ENCODE peak calls at places on chromosome 6, in five cellular contexts. V is transverse colon, H is Panc1, Y is aorta, P is tibial artery. C is an unnamed sample.

GRCh38 chr6:151616600-151616999 is 122.8 kb downstream of the CCDC170 start:
- DNase-seq in Y (no peak), V (no peak), H (no peak), P (no peak), C (no peak)

GRCh38 chr6:157982297-157982579 is 575 bp downstream of the SYNJ2 start:
- DNase-seq in P (no peak), Y (peak; percentile 82), H (no peak), V (peak; percentile 68), C (no peak)

GRCh38 chr6:9540534-9541126 is 874.2 kb downstream of the TFAP2A start:
- DNase-seq in V (no peak), P (no peak), Y (no peak), H (no peak), C (no peak)

GRCh38 chr6:10355115-10355702 is 59.7 kb downstream of the TFAP2A start:
- DNase-seq in Y (no peak), H (no peak), P (no peak), V (no peak), C (no peak)

GRCh38 chr6:116008470-116009229 is 52.0 kb downstream of the FRK start:
- DNase-seq in P (no peak), Y (no peak), H (peak; percentile 68), V (no peak), C (no peak)

GRCh38 chr6:73580247-73581149 is 59.7 kb upstream of the EEF1A1 start:
- DNase-seq in Y (peak; percentile 96), P (peak; percentile 83), V (peak; percentile 76), H (peak; percentile 98), C (peak; percentile 78)

GRCh38 chr6:155528982-155529453 is 73.4 kb upstream of the NOX3 start:
- DNase-seq in V (no peak), Y (no peak), H (no peak), P (peak; percentile 39), C (no peak)

GRCh38 chr6:43115365-43115764 is 39.3 kb downstream of the PTK7 start:
- DNase-seq in P (no peak), V (no peak), H (no peak), Y (peak; percentile 23), C (no peak)

GRCh38 chr6:81362246-81362645 is 390.2 kb downstream of the TENT5A start:
- DNase-seq in H (no peak), Y (no peak), P (no peak), V (no peak), C (no peak)

GRCh38 chr6:33324139-33324538 is 6.6 kb upstream of the ZBTB22 start:
- DNase-seq in Y (no peak), P (no peak), H (no peak), V (no peak), C (no peak)

GRCh38 chr6:36659271-36659670 is 19.2 kb upstream of the CDKN1A start:
- DNase-seq in V (no peak), H (no peak), P (no peak), Y (no peak), C (no peak)

GRCh38 chr6:141326426-141326825 is 806.3 kb upstream of the GJE1 start:
- DNase-seq in Y (no peak), P (peak; percentile 45), V (no peak), H (peak; percentile 97), C (no peak)

GRCh38 chr6:31597006-31597405 is 4.2 kb upstream of the NCR3 start:
- DNase-seq in Y (no peak), H (no peak), V (no peak), P (no peak), C (no peak)

GRCh38 chr6:82240191-82240590 is 7.4 kb downstream of the IBTK start:
- DNase-seq in Y (no peak), H (no peak), P (no peak), V (no peak), C (no peak)

GRCh38 chr6:73231986-73232391 is 6.7 kb upstream of the KHDC1L start:
- DNase-seq in V (no peak), Y (no peak), P (no peak), H (no peak), C (no peak)

GRCh38 chr6:32196682-32197616 is 4.5 kb upstream of the GPSM3 start:
- DNase-seq in H (no peak), P (no peak), Y (no peak), V (peak; percentile 40), C (peak; percentile 55)

GRCh38 chr6:79038061-79038460 is 40.0 kb downstream of the PHIP start:
- DNase-seq in P (no peak), H (no peak), Y (no peak), V (no peak), C (no peak)

GRCh38 chr6:156420172-156420993 is 356.8 kb upstream of the ARID1B start:
- DNase-seq in P (no peak), V (no peak), H (no peak), Y (no peak), C (no peak)

GRCh38 chr6:96942676-96943075 is 18.1 kb downstream of the KLHL32 start:
- DNase-seq in P (no peak), V (no peak), Y (no peak), H (no peak), C (no peak)

GRCh38 chr6:170480045-170480714 is 72.9 kb downstream of the PSMB1 start:
- DNase-seq in V (no peak), H (no peak), Y (no peak), P (no peak), C (peak; percentile 29)

GRCh38 chr6:32975886-32976285 is 7.5 kb downstream of the BRD2 start:
- DNase-seq in P (no peak), Y (no peak), V (no peak), H (no peak), C (no peak)

GRCh38 chr6:139983555-139984276 is 609.3 kb upstream of the CITED2 start:
- DNase-seq in P (no peak), V (no peak), H (no peak), Y (no peak), C (no peak)

GRCh38 chr6:19399406-19399805 is 437.8 kb upstream of the ID4 start:
- DNase-seq in Y (no peak), H (no peak), V (no peak), P (peak; percentile 23), C (no peak)

GRCh38 chr6:26273673-26274595 is 91.1 kb upstream of the BTN3A2 start:
- DNase-seq in H (no peak), Y (no peak), V (no peak), P (no peak), C (no peak)

GRCh38 chr6:54288476-54288875 is 19.8 kb upstream of the TINAG start:
- DNase-seq in Y (no peak), P (no peak), V (no peak), H (no peak), C (no peak)

GRCh38 chr6:27478141-27478705 is 5.3 kb upstream of the ZNF184 start:
- DNase-seq in P (no peak), V (no peak), H (no peak), Y (no peak), C (no peak)

GRCh38 chr6:87909849-87910248 is 137.8 kb upstream of the SPACA1 start:
- DNase-seq in Y (peak; percentile 78), V (no peak), P (no peak), H (no peak), C (no peak)

GRCh38 chr6:3023663-3024483 is 24.2 kb downstream of the NQO2 start:
- DNase-seq in H (no peak), P (peak; percentile 97), Y (peak; percentile 97), V (peak; percentile 93), C (peak; percentile 95)

GRCh38 chr6:108406943-108407342 is 112.1 kb downstream of the AFG1L start:
- DNase-seq in Y (no peak), V (no peak), H (no peak), P (no peak), C (no peak)

GRCh38 chr6:90758741-90759140 is 171.9 kb upstream of the MAP3K7 start:
- DNase-seq in Y (no peak), P (no peak), V (no peak), H (no peak), C (no peak)

GRCh38 chr6:9233686-9234085 is 798.3 kb upstream of the SLC35B3 start:
- DNase-seq in Y (no peak), V (no peak), P (no peak), H (no peak), C (no peak)

GRCh38 chr6:1027109-1027794 is 284.6 kb upstream of the FOXQ1 start:
- DNase-seq in P (no peak), Y (no peak), V (no peak), H (no peak), C (no peak)

GRCh38 chr6:168132531-168133184 is 53.6 kb upstream of the FRMD1 start:
- DNase-seq in H (no peak), P (peak; percentile 67), Y (peak; percentile 85), V (no peak), C (peak; percentile 69)

GRCh38 chr6:138115877-138116660 is 8.8 kb upstream of the PERP start:
- DNase-seq in P (peak; percentile 44), H (no peak), V (peak; percentile 42), Y (no peak), C (no peak)

GRCh38 chr6:137738197-137738596 is 128.9 kb upstream of the TNFAIP3 start:
- DNase-seq in Y (no peak), P (no peak), V (no peak), H (no peak), C (no peak)

GRCh38 chr6:150373260-150373701 is 4.5 kb downstream of the IYD start:
- DNase-seq in H (no peak), Y (no peak), P (peak; percentile 34), V (no peak), C (peak; percentile 34)

GRCh38 chr6:165660881-165661415 is 2.1 kb downstream of the PDE10A start:
- DNase-seq in P (no peak), Y (no peak), V (no peak), H (no peak), C (peak; percentile 41)
- H3K27me3 ChIP-seq in P (peaks cover 51% of the 10 kb centered on the region), Y (no peaks in the 10 kb centered on the region), V (peaks cover 74% of the 10 kb centered on the region), H (no peaks in the 10 kb centered on the region), C (peaks cover 22% of the 10 kb centered on the region)

GRCh38 chr6:106974999-106975698 is 620 bp upstream of the CD24 start:
- DNase-seq in P (no peak), H (no peak), Y (peak; percentile 78), V (peak; percentile 71), C (peak; percentile 29)
- H3K27me3 ChIP-seq in P (peaks cover 78% of the 10 kb centered on the region), H (peaks cover 32% of the 10 kb centered on the region), Y (no peaks in the 10 kb centered on the region), V (peaks cover 57% of the 10 kb centered on the region), C (peaks cover 96% of the 10 kb centered on the region)

DNA sequence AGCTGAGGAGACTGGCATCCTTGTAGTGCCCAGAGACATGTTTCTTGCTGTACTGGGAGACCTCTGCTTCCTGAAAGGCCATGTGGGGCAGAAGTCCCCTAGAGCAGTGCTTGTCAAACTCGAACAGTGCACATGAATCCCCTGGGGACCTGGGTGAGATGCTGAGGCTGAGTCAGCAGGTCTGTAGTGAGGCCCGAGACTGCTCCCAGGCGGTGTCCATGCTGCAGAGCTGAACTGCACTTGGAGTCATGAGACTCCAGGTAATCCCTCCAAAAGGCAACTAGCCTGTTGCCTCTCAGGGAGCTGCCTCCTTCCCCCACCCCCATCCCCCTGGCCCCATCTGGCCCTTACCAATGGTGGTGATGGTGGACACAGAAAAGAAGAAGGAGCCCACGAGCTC is 3.7 kb downstream of the KCNK17 start:
- DNase-seq in Y (no peak), P (no peak), H (no peak), V (no peak), C (no peak)
- H3K27me3 ChIP-seq in Y (no peaks in the 10 kb centered on the region), P (peaks cover 12% of the 10 kb centered on the region), H (no peaks in the 10 kb centered on the region), V (peaks cover 44% of the 10 kb centered on the region), C (peaks cover 74% of the 10 kb centered on the region)

DNA sequence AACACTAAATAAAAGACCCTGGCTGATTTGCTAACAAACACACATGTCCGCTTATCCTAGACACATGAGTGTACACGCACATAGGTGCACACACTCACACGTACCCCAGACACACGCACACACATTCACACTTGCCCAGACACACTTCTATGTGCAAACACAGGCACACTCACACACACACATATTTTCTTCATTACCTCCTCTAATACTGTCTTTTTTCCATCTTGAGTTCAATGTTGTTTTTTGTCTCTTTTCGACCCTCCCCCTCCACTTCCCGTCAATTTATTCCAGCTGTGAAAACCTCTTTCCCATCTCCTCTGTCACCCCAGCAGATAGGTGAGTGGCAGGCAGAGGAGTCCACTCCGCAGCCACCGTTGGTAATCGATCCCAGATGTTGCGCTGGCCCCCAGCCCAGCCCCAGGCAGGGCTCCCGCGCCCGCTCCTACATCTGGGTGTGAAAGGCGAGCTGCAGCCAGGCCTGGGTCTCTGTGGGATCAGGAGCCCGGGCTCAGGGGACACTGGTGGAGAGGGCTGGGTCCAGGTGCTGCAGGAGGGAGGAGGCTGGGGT is 56.8 kb upstream of the FOXP4 start:
- DNase-seq in P (no peak), Y (no peak), H (no peak), V (no peak), C (peak; percentile 32)
- H3K27me3 ChIP-seq in P (peaks cover 6% of the 10 kb centered on the region), Y (no peaks in the 10 kb centered on the region), H (no peaks in the 10 kb centered on the region), V (no peaks in the 10 kb centered on the region), C (peaks cover 61% of the 10 kb centered on the region)

C was measured in left ventricle myocardium inferior.